ENCODE peak calls at places on chromosomes 1 and 21, in nine cellular contexts. B, M, N, Q, T, J, L, R and D are unnamed samples. For H3K27me3, the result is how much of the 10 kb centered on the place peaks cover.

GRCh38 chr1:58839147-58839795 is 55.4 kb upstream of the JUN start:
- DNase-seq in B (no peak), M (no peak), N (no peak), Q (no peak), T (no peak), J (no peak), L (no peak), R (no peak), D (no peak)

GRCh38 chr1:89878256-89878655 is 57.4 kb downstream of the LRRC8D start:
- DNase-seq in B (no peak), M (no peak), N (no peak), Q (no peak), T (no peak), J (no peak), L (no peak), R (no peak), D (no peak)

GRCh38 chr1:92488832-92489231 is 2.1 kb upstream of the GFI1 start:
- DNase-seq in B (no peak), M (peak), N (no peak), Q (no peak), T (no peak), J (no peak), L (no peak), R (no peak), D (no peak)

GRCh38 chr1:91819038-91819788 is 66.7 kb downstream of the TGFBR3 start:
- DNase-seq in B (no peak), M (no peak), N (no peak), Q (no peak), T (no peak), J (no peak), L (no peak), R (no peak), D (no peak)

GRCh38 chr1:3469849-3470649 is 15.6 kb downstream of the ARHGEF16 start:
- DNase-seq in B (no peak), M (no peak), N (no peak), Q (peak), T (no peak), J (no peak), L (no peak), R (no peak), D (no peak)

GRCh38 chr1:26991310-26992116 is 2.0 kb upstream of the TRNP1 start:
- DNase-seq in B (no peak), M (no peak), N (no peak), Q (no peak), T (no peak), J (no peak), L (no peak), R (no peak), D (no peak)

GRCh38 chr1:31706384-31707058 is 2.7 kb upstream of the COL16A1 start:
- DNase-seq in B (no peak), M (no peak), N (no peak), Q (no peak), T (no peak), J (no peak), L (no peak), R (no peak), D (no peak)

GRCh38 chr1:218890436-218890835 is 283.2 kb upstream of the LYPLAL1 start:
- DNase-seq in B (no peak), M (no peak), N (peak), Q (no peak), T (no peak), J (no peak), L (no peak), R (no peak), D (no peak)

GRCh38 chr1:77047978-77048614 is 171.1 kb downstream of the PIGK start:
- DNase-seq in B (no peak), M (no peak), N (no peak), Q (no peak), T (no peak), J (no peak), L (peak), R (no peak), D (peak)

GRCh38 chr1:25560788-25561187 is 17.4 kb downstream of the LDLRAP1 start:
- DNase-seq in B (no peak), M (no peak), N (no peak), Q (peak), T (no peak), J (no peak), L (no peak), R (no peak), D (no peak)

GRCh38 chr1:41382531-41383090 is 21.4 kb downstream of the FOXO6 start:
- DNase-seq in B (no peak), M (peak), N (no peak), Q (peak), T (peak), J (peak), L (no peak), R (peak), D (no peak)

GRCh38 chr1:54937469-54937868 is 43.0 kb upstream of the TMEM61 start:
- DNase-seq in B (no peak), M (no peak), N (peak), Q (no peak), T (no peak), J (no peak), L (no peak), R (no peak), D (no peak)

GRCh38 chr1:1426961-1427934 is 6.2 kb upstream of the ANKRD65 start:
- DNase-seq in B (no peak), M (no peak), N (no peak), Q (peak), T (no peak), J (no peak), L (no peak), R (no peak), D (peak)

GRCh38 chr1:228358039-228358763 is 48.4 kb downstream of the TRIM11 start:
- DNase-seq in B (no peak), M (no peak), N (no peak), Q (peak), T (no peak), J (no peak), L (no peak), R (no peak), D (no peak)

GRCh38 chr1:210944255-210944654 is 189.7 kb downstream of the KCNH1 start:
- DNase-seq in B (no peak), M (no peak), N (no peak), Q (no peak), T (no peak), J (no peak), L (no peak), R (no peak), D (no peak)

GRCh38 chr1:205329719-205330118 is 8.2 kb upstream of the NUAK2 start:
- DNase-seq in B (no peak), M (no peak), N (no peak), Q (no peak), T (no peak), J (no peak), L (no peak), R (no peak), D (no peak)

GRCh38 chr1:22745675-22746585 is 35.3 kb downstream of the EPHB2 start:
- DNase-seq in B (peak), M (peak), N (peak), Q (no peak), T (no peak), J (no peak), L (peak), R (no peak), D (no peak)

GRCh38 chr1:89627596-89627962 is 5.3 kb upstream of the LRRC8C start:
- DNase-seq in B (no peak), M (no peak), N (no peak), Q (no peak), T (no peak), J (no peak), L (no peak), R (no peak), D (no peak)

GRCh38 chr1:245205396-245205795 is 50.6 kb downstream of the KIF26B start:
- DNase-seq in B (no peak), M (peak), N (peak), Q (no peak), T (no peak), J (no peak), L (no peak), R (no peak), D (no peak)

GRCh38 chr1:186960866-186961265 is 132.1 kb downstream of the PLA2G4A start:
- DNase-seq in B (no peak), M (peak), N (no peak), Q (no peak), T (no peak), J (no peak), L (peak), R (no peak), D (no peak)

GRCh38 chr1:230754831-230755230 is 7.6 kb downstream of the CAPN9 start:
- DNase-seq in B (no peak), M (peak), N (peak), Q (no peak), T (no peak), J (no peak), L (no peak), R (no peak), D (no peak)

GRCh38 chr1:180098242-180098995 is 56.2 kb upstream of the QSOX1 start:
- DNase-seq in B (no peak), M (peak), N (peak), Q (no peak), T (no peak), J (no peak), L (no peak), R (no peak), D (no peak)

GRCh38 chr1:116127848-116128540 is 16.8 kb downstream of the MAB21L3 start:
- DNase-seq in B (no peak), M (no peak), N (no peak), Q (no peak), T (no peak), J (no peak), L (no peak), R (no peak), D (peak)

GRCh38 chr1:197811769-197812168 is 36.5 kb upstream of the DENND1B start:
- DNase-seq in B (no peak), M (no peak), N (peak), Q (no peak), T (no peak), J (no peak), L (no peak), R (no peak), D (no peak)

GRCh38 chr1:246564839-246565750 is 966 bp downstream of the TFB2M start:
- DNase-seq in B (no peak), M (no peak), N (no peak), Q (no peak), T (no peak), J (no peak), L (no peak), R (no peak), D (no peak)

GRCh38 chr21:19913995-19914394 is 1084.2 kb upstream of the NCAM2 start:
- DNase-seq in B (no peak), M (no peak), N (no peak), Q (no peak), T (no peak), J (no peak), L (no peak), R (no peak), D (no peak)

GRCh38 chr1:1118011-1118892 is 2.4 kb upstream of the C1orf159 start:
- DNase-seq in B (peak), M (no peak), N (no peak), Q (peak), T (no peak), J (peak), L (no peak), R (no peak), D (no peak)

GRCh38 chr1:101137144-101138126 is 99.4 kb upstream of the S1PR1 start:
- DNase-seq in B (no peak), M (peak), N (peak), Q (no peak), T (no peak), J (no peak), L (peak), R (no peak), D (no peak)

GRCh38 chr1:244851546-244852231 is 12.7 kb downstream of the HNRNPU start:
- DNase-seq in B (no peak), M (no peak), N (no peak), Q (no peak), T (no peak), J (no peak), L (no peak), R (no peak), D (no peak)

GRCh38 chr21:29382029-29382654 is 83.4 kb downstream of the BACH1 start:
- DNase-seq in B (no peak), M (peak), N (peak), Q (no peak), T (no peak), J (no peak), L (no peak), R (no peak), D (no peak)

GRCh38 chr1:147077081-147077480 is 95.2 kb downstream of the PRKAB2 start:
- DNase-seq in B (no peak), M (no peak), N (no peak), Q (peak), T (no peak), J (no peak), L (no peak), R (no peak), D (no peak)

GRCh38 chr1:107514841-107515240 is 374.0 kb downstream of the NTNG1 start:
- DNase-seq in B (no peak), M (no peak), N (no peak), Q (no peak), T (no peak), J (no peak), L (no peak), R (no peak), D (no peak)

GRCh38 chr1:225820522-225821120 is 10.7 kb downstream of the EPHX1 start:
- DNase-seq in B (no peak), M (no peak), N (no peak), Q (no peak), T (no peak), J (no peak), L (peak), R (no peak), D (no peak)

DNA sequence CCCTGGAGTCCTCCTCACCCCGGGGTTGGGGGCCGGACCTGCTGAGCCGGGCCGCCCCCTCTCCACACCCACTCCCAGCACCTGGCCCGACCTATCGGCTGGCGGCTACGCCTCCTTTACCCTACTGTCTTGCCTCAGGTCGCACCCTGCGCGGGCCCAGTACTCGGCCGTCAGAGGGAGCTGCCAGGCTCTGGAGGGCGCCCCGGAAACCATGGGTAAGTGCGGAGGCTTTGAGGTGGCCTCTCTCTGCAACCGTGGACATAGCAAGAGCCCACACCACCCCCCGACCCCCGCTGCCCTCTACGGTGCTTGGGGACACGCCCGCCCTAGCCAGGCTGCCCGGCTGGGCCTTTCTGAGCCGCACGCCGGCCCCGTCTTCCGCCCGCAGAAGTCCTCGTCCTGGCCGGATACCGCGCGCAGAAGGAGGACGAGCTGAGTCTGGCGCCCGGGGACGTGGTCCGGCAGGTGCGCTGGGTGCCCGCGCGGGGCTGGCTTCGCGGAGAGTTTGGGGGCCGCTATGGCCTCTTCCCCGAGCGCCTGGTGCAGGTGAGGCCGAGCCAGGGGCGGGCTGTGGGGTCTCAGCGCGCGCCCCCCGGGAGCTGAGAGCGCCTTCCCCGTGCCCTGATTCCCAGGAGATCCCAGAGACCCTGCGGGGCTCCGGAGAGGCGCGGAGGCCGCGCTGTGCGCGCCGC is at the start of gene SH3D21:
- DNase-seq in B (peak), M (peak), N (no peak), Q (peak), T (peak), J (peak), L (peak), R (no peak), D (peak)
- TF ChIP-seq CTCF in B (no peak), M (no peak), N (no peak), Q (no peak), T (no peak), J (no peak), L (no peak), R (no peak), D (no peak)

GRCh38 chr1:6074192-6074901 is 28.7 kb downstream of the KCNAB2 start:
- DNase-seq in B (no peak), M (no peak), N (no peak), Q (no peak), T (no peak), J (no peak), L (no peak), R (no peak), D (no peak)

GRCh38 chr1:6073480-6074053 is 27.9 kb downstream of the KCNAB2 start:
- DNase-seq in B (no peak), M (no peak), N (no peak), Q (peak), T (no peak), J (no peak), L (no peak), R (no peak), D (no peak)

GRCh38 chr1:6070450-6070974 is 24.8 kb downstream of the KCNAB2 start:
- DNase-seq in B (no peak), M (no peak), N (no peak), Q (no peak), T (no peak), J (no peak), L (no peak), R (no peak), D (no peak)

GRCh38 chr1:6071219-6071618 is 25.5 kb downstream of the KCNAB2 start:
- DNase-seq in B (no peak), M (no peak), N (no peak), Q (no peak), T (no peak), J (no peak), L (no peak), R (no peak), D (no peak)

GRCh38 chr1:6072774-6073479 is 27.2 kb downstream of the KCNAB2 start:
- DNase-seq in B (no peak), M (no peak), N (no peak), Q (no peak), T (no peak), J (no peak), L (no peak), R (no peak), D (no peak)
- H3K27ac ChIP-seq in B (no peak), M (no peak), N (no peak), Q (no peak), T (no peak), J (no peak), L (no peak), R (no peak), D (no peak)

DNA sequence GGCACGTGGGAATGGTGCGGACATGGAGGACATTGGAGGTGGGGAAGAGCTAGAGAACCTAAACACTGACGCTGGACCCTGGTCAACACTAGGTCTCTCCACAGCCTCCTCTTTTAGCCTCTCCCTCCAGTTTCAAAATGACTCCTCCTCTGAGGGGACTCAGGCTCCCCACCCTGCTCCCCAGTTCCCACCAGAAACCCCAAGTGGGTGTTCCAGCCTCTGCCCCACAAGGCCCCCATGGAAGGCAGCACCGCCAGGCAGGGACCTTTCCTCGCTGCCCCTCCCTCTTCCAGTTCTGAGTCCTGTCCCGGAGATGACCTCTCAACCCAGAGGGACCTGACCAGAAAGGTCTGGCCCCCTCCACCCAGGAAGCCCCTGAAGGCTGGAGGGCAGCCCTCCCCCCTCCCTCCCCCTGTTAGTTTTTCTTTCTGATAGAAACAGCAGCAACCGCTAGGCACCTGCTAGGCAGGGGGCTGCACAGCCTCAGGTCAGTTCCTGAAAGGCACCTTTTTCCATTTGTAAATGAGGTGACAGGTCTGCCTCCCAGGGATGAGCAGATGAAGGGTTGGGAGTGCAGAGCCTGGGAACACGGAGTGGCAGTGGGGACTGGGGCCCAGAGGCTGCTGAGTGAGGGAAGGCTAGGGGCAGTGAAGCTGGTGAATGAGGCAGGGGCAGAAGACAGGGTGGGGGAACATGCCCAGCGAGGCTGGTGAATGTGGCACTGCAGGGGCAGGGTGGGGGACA is 9.3 kb upstream of the ITGB2 start:
- DNase-seq in B (no peak), M (no peak), N (no peak), Q (peak), T (no peak), J (no peak), L (no peak), R (no peak), D (no peak)
- H3K27me3 ChIP-seq in B (half or more), M (half or more), N (under half), Q (under half), T (half or more), J (under half), L (under half), R (half or more), D (under half)

DNA sequence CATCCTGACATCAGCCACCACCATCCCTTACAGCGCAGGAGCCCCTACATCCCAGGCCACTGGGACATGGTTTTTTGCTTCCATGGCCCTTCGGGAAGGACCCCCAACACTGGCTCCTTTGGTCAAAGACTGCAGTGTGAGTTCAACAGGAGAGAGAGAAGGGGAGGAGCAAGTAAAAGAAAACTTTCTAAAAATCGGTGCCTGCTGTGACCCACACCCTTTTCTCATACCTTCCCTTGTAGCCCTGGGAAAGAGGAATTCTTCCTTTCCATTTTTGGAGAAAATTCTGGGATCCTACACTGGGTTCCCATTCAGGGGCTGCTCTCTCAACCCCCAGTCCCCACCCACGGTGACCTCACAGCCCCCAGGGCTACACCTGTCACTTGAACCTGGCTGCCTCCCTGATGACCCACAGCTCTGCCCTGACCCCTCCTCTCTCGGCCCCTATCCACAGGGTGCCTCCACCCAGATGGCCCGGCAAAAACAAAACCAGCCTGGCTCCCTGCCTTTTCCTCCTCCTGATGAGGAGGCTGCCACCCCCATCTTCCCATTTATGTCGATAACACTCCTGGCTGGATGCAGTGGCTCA is 7.6 kb downstream of the PADI4 start:
- DNase-seq in B (no peak), M (no peak), N (no peak), Q (no peak), T (no peak), J (no peak), L (no peak), R (no peak), D (no peak)
- TF ChIP-seq CTCF in B (no peak), M (no peak), N (no peak), Q (no peak), T (no peak), J (no peak), L (no peak), R (no peak), D (no peak)